ENCODE peak calls at places on chromosomes 1 and 21, in nine cellular contexts. X, N, M, U, J, R, H, G and B are unnamed samples.

GRCh38 chr1:38730511-38731397 is 128.8 kb downstream of the RRAGC start:
- DNase-seq in R (no peak), M (no peak), J (no peak), N (no peak), X (no peak), H (no peak), U (no peak), G (no peak), B (no peak)

GRCh38 chr1:78081980-78082860 is 36.5 kb downstream of the GIPC2 start:
- DNase-seq in H (no peak), M (no peak), U (no peak), N (no peak), J (peak), G (no peak), X (no peak), R (no peak), B (no peak)

GRCh38 chr1:178119623-178120022 is 25.7 kb downstream of the RASAL2 start:
- DNase-seq in J (peak), N (no peak), G (no peak), H (no peak), U (peak), X (no peak), R (no peak), M (no peak), B (no peak)

GRCh38 chr21:44872568-44873355 is 728 bp downstream of the PTTG1IP start:
- DNase-seq in R (no peak), X (no peak), H (peak), M (no peak), N (peak), G (peak), U (no peak), J (peak), B (peak)

GRCh38 chr1:227131193-227131592 is 187.1 kb downstream of the CDC42BPA start:
- DNase-seq in R (no peak), H (no peak), G (no peak), X (no peak), N (no peak), J (peak), M (no peak), U (no peak), B (no peak)

GRCh38 chr1:41102653-41103052 is 81.1 kb upstream of the SLFNL1 start:
- DNase-seq in X (no peak), N (no peak), R (no peak), J (no peak), M (no peak), G (no peak), H (no peak), U (no peak), B (no peak)

GRCh38 chr1:59522925-59523505 is 226.1 kb downstream of the FGGY start:
- DNase-seq in G (no peak), U (no peak), J (no peak), X (no peak), H (no peak), M (no peak), N (no peak), R (no peak), B (no peak)

GRCh38 chr1:37479255-37480124 is 5.1 kb downstream of the ZC3H12A start:
- DNase-seq in M (peak), X (peak), R (peak), J (peak), H (peak), U (no peak), N (peak), G (no peak), B (peak)

GRCh38 chr1:68496680-68497357 is at the start of gene DEPDC1:
- DNase-seq in G (peak), J (peak), X (peak), U (peak), M (peak), R (peak), H (peak), N (peak), B (peak)

GRCh38 chr1:91864017-91864700 is 21.8 kb downstream of the TGFBR3 start:
- DNase-seq in U (peak), N (no peak), G (no peak), M (no peak), X (no peak), J (peak), H (no peak), R (no peak), B (no peak)

GRCh38 chr1:54011316-54012007 is 6.5 kb downstream of the LDLRAD1 start:
- DNase-seq in N (no peak), X (no peak), J (no peak), M (no peak), U (no peak), H (no peak), R (no peak), G (no peak), B (no peak)

GRCh38 chr1:183872406-183872805 is 67.5 kb downstream of the RGL1 start:
- DNase-seq in H (no peak), R (no peak), U (no peak), J (no peak), N (no peak), G (no peak), M (no peak), X (no peak), B (no peak)

GRCh38 chr1:41640141-41640751 is 155.8 kb upstream of the EDN2 start:
- DNase-seq in J (no peak), H (no peak), N (no peak), X (no peak), M (no peak), G (no peak), U (no peak), R (no peak), B (no peak)

GRCh38 chr1:225520587-225521227 is 92.9 kb upstream of the LBR start:
- DNase-seq in J (no peak), H (no peak), G (no peak), U (no peak), M (no peak), N (no peak), X (no peak), R (no peak), B (no peak)

GRCh38 chr21:36330904-36331303 is 10.9 kb downstream of the MORC3 start:
- DNase-seq in H (peak), X (peak), N (peak), R (peak), M (peak), U (peak), G (peak), J (peak), B (no peak)

GRCh38 chr1:209390764-209391163 is 192.8 kb upstream of the CAMK1G start:
- DNase-seq in X (no peak), G (no peak), N (no peak), H (no peak), M (no peak), J (no peak), U (no peak), R (no peak), B (no peak)

GRCh38 chr1:205381305-205381704 is 24.6 kb upstream of the KLHDC8A start:
- DNase-seq in M (no peak), G (no peak), J (no peak), U (no peak), H (no peak), R (no peak), X (no peak), N (no peak), B (no peak)

GRCh38 chr1:82921759-82922158 is 1077.2 kb downstream of the TTLL7 start:
- DNase-seq in U (no peak), J (no peak), X (no peak), H (no peak), G (no peak), M (no peak), R (no peak), N (no peak), B (no peak)

GRCh38 chr21:31030367-31031106 is 7.7 kb downstream of the KRTAP19-8 start:
- DNase-seq in X (no peak), M (no peak), R (no peak), N (no peak), G (no peak), H (no peak), J (no peak), U (no peak), B (no peak)

GRCh38 chr1:52296345-52296744 is 69.7 kb downstream of the CC2D1B start:
- DNase-seq in U (no peak), H (no peak), G (peak), X (no peak), R (no peak), M (peak), N (no peak), J (peak), B (no peak)